ENCODE peak calls at places on chromosomes 1 and 21, in six cellular contexts. One of them, this sample, is unnamed.

GRCh38 chr1:21543598-21543997 is 34.4 kb downstream of the ALPL start:
- DNase-seq in GM12878: no peak
- DNase-seq in K562: no peak
- DNase-seq in HCT116: no peak
- DNase-seq in HEK293T: no peak
- DNase-seq in H1: no peak
- DNase-seq in this sample: no peak

GRCh38 chr1:223067914-223068313 is 75.1 kb downstream of the TLR5 start:
- DNase-seq in HCT116: no peak
- DNase-seq in GM12878: no peak
- DNase-seq in HEK293T: no peak
- DNase-seq in H1: no peak
- DNase-seq in K562: no peak
- DNase-seq in this sample: no peak

GRCh38 chr1:20896824-20897223 is 109.7 kb upstream of the HP1BP3 start:
- DNase-seq in HCT116: no peak
- DNase-seq in H1: no peak
- DNase-seq in GM12878: no peak
- DNase-seq in K562: no peak
- DNase-seq in HEK293T: no peak
- DNase-seq in this sample: no peak

GRCh38 chr21:41562101-41563000 is 54.4 kb upstream of the TMPRSS2 start:
- DNase-seq in H1: no peak
- DNase-seq in GM12878: no peak
- DNase-seq in K562: no peak
- DNase-seq in HCT116: no peak
- DNase-seq in HEK293T: no peak
- DNase-seq in this sample: no peak

GRCh38 chr1:56758135-56758534 is 61.1 kb downstream of the FYB2 start:
- DNase-seq in HEK293T: peak; percentile 30
- DNase-seq in H1: peak; percentile 21
- DNase-seq in K562: no peak
- DNase-seq in HCT116: peak; percentile 10
- DNase-seq in GM12878: no peak
- DNase-seq in this sample: peak; percentile 45

GRCh38 chr1:101346419-101346818 is 109.6 kb downstream of the S1PR1 start:
- DNase-seq in K562: no peak
- DNase-seq in HEK293T: no peak
- DNase-seq in H1: no peak
- DNase-seq in GM12878: no peak
- DNase-seq in HCT116: no peak
- DNase-seq in this sample: no peak

GRCh38 chr1:158043232-158043631 is 49.8 kb downstream of the KIRREL1 start:
- DNase-seq in K562: no peak
- DNase-seq in H1: no peak
- DNase-seq in GM12878: no peak
- DNase-seq in HCT116: no peak
- DNase-seq in HEK293T: no peak
- DNase-seq in this sample: no peak

GRCh38 chr1:166153641-166154350 is 13.0 kb downstream of the FAM78B start:
- DNase-seq in GM12878: no peak
- DNase-seq in K562: no peak
- DNase-seq in H1: no peak
- DNase-seq in HCT116: no peak
- DNase-seq in HEK293T: no peak
- DNase-seq in this sample: no peak

GRCh38 chr1:21492171-21492625 is 17.0 kb upstream of the ALPL start:
- DNase-seq in K562: no peak
- DNase-seq in H1: no peak
- DNase-seq in HEK293T: no peak
- DNase-seq in HCT116: no peak
- DNase-seq in GM12878: no peak
- DNase-seq in this sample: no peak

GRCh38 chr1:113219377-113219776 is 146.4 kb downstream of the LRIG2 start:
- DNase-seq in K562: no peak
- DNase-seq in GM12878: no peak
- DNase-seq in HEK293T: peak; percentile 50
- DNase-seq in H1: no peak
- DNase-seq in HCT116: no peak
- DNase-seq in this sample: peak; percentile 59

GRCh38 chr1:204828352-204828850 is 42.3 kb upstream of the NFASC start:
- DNase-seq in HEK293T: peak; percentile 98
- DNase-seq in H1: peak; percentile 43
- DNase-seq in K562: peak; percentile 88
- DNase-seq in GM12878: no peak
- DNase-seq in HCT116: no peak
- DNase-seq in this sample: peak; percentile 88

GRCh38 chr1:153932071-153932592 is 9.4 kb upstream of the GATAD2B start:
- DNase-seq in HCT116: no peak
- DNase-seq in GM12878: no peak
- DNase-seq in K562: no peak
- DNase-seq in H1: no peak
- DNase-seq in HEK293T: no peak
- DNase-seq in this sample: no peak
- TF ChIP-seq SP1 in HCT116: no peak
- TF ChIP-seq SP1 in GM12878: no peak
- TF ChIP-seq SP1 in K562: no peak
- TF ChIP-seq SP1 in H1: no peak
- TF ChIP-seq SP1 in HEK293T: no peak
- TF ChIP-seq SP1 in this sample: no peak

DNA sequence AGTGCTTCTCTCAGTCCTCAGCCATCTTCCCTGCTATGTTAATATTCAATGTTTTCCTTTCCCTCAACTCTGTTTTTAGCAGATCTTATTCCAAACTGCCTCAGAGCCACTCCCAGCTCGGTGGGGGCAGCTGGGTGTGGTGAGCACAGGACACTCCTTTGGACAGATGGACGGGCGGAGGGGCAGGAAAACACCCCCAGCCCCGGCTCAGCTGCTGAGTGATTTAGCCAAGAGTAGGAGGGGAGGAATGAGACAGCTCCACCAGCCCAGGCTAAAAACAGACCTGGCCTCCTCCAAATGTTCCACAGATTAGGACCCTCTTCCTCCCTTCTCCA is 71.1 kb downstream of the CD2 start:
- DNase-seq in HEK293T: peak; percentile 39
- DNase-seq in H1: no peak
- DNase-seq in K562: peak; percentile 81
- DNase-seq in GM12878: no peak
- DNase-seq in HCT116: no peak
- DNase-seq in this sample: no peak
- TF ChIP-seq SP1 in HEK293T: no peak
- TF ChIP-seq SP1 in H1: no peak
- TF ChIP-seq SP1 in K562: no peak
- TF ChIP-seq SP1 in GM12878: no peak
- TF ChIP-seq SP1 in HCT116: no peak
- TF ChIP-seq SP1 in this sample: no peak

GRCh38 chr1:109773900-109774485 is 10.3 kb upstream of the EPS8L3 start:
- DNase-seq in K562: no peak
- DNase-seq in HCT116: no peak
- DNase-seq in HEK293T: no peak
- DNase-seq in H1: no peak
- DNase-seq in GM12878: no peak
- DNase-seq in this sample: no peak

GRCh38 chr1:109771712-109772657 is 8.3 kb upstream of the EPS8L3 start:
- DNase-seq in K562: no peak
- DNase-seq in H1: no peak
- DNase-seq in HCT116: no peak
- DNase-seq in HEK293T: no peak
- DNase-seq in GM12878: no peak
- DNase-seq in this sample: peak; percentile 6

GRCh38 chr1:109770331-109771095 is 6.8 kb upstream of the EPS8L3 start:
- DNase-seq in HCT116: no peak
- DNase-seq in GM12878: no peak
- DNase-seq in K562: no peak
- DNase-seq in H1: no peak
- DNase-seq in HEK293T: no peak
- DNase-seq in this sample: peak; percentile 15

GRCh38 chr1:109773203-109773899 is 9.6 kb upstream of the EPS8L3 start:
- DNase-seq in GM12878: peak; percentile 28
- DNase-seq in H1: peak; percentile 34
- DNase-seq in HEK293T: peak; percentile 91
- DNase-seq in K562: peak; percentile 67
- DNase-seq in HCT116: peak; percentile 70
- DNase-seq in this sample: peak; percentile 73

GRCh38 chr1:109772658-109773202 is 9.0 kb upstream of the EPS8L3 start:
- DNase-seq in HEK293T: no peak
- DNase-seq in HCT116: no peak
- DNase-seq in H1: no peak
- DNase-seq in GM12878: no peak
- DNase-seq in K562: no peak
- DNase-seq in this sample: no peak
- TF ChIP-seq SP1 in HEK293T: no peak
- TF ChIP-seq SP1 in HCT116: no peak
- TF ChIP-seq SP1 in H1: no peak
- TF ChIP-seq SP1 in GM12878: no peak
- TF ChIP-seq SP1 in K562: no peak
- TF ChIP-seq SP1 in this sample: no peak

GRCh38 chr1:1577367-1578011 is 2.8 kb upstream of the SSU72 start:
- DNase-seq in HCT116: no peak
- DNase-seq in GM12878: no peak
- DNase-seq in H1: no peak
- DNase-seq in K562: no peak
- DNase-seq in HEK293T: no peak
- DNase-seq in this sample: no peak
- TF ChIP-seq SP1 in HCT116: no peak
- TF ChIP-seq SP1 in GM12878: no peak
- TF ChIP-seq SP1 in H1: no peak
- TF ChIP-seq SP1 in K562: no peak
- TF ChIP-seq SP1 in HEK293T: no peak
- TF ChIP-seq SP1 in this sample: no peak

DNA sequence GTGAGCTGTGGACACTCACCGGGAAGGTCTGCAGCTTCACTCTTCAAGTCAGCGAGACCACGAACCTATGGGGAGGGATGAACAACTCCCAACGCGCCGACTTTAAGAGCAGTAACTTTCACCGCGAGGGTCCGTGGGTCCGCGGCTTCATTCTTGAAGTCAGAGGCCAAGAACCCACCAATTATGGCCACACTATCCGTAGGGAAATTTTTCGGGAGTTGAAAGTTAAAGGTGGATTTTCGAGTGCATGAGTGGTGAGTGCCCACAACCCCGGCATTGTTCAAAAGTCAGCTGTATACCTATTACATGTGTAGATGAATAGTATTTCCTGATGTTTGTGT is 19.7 kb downstream of the EXOC8 start:
- DNase-seq in H1: no peak
- DNase-seq in HCT116: no peak
- DNase-seq in K562: no peak
- DNase-seq in HEK293T: no peak
- DNase-seq in GM12878: no peak
- DNase-seq in this sample: no peak
- TF ChIP-seq SP1 in H1: no peak
- TF ChIP-seq SP1 in HCT116: no peak
- TF ChIP-seq SP1 in K562: no peak
- TF ChIP-seq SP1 in HEK293T: no peak
- TF ChIP-seq SP1 in GM12878: no peak
- TF ChIP-seq SP1 in this sample: no peak

DNA sequence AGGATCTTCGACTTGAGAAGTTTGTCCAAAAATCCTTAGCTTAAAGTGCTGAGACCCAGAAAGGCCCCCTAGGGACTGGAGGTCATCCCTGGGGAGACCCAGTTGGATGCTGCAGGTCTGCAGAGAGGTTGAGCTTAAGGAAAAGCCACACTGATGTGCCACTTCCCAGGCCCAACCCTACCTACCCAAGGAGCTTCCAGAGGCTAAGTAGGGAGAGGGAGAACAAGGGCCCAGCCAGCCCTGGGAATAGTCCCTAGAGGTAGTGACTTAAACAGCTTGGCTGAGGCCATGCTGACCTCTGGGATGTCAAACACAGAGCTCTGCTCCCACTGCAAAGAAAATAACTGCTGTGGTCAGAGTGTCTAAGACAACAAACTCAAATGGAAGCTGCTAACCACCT is 693.7 kb downstream of the MATN1 start:
- DNase-seq in HCT116: no peak
- DNase-seq in K562: no peak
- DNase-seq in HEK293T: no peak
- DNase-seq in H1: no peak
- DNase-seq in GM12878: no peak
- DNase-seq in this sample: no peak
- TF ChIP-seq SP1 in HCT116: no peak
- TF ChIP-seq SP1 in K562: no peak
- TF ChIP-seq SP1 in HEK293T: no peak
- TF ChIP-seq SP1 in H1: no peak
- TF ChIP-seq SP1 in GM12878: no peak
- TF ChIP-seq SP1 in this sample: no peak

This sample was measured in WTC11.